ENCODE peak calls at places on chromosomes 5 and 9, in ten cellular contexts. K is HFF-Myc, R is HCT116, F is hippocampal formation, A is HFFc6, O is GM19239, L is left cardiac atrium, U is lower lobe of right lung, T is left colon, D is choroid plexus epithelial cell. E is an unnamed sample.

GRCh38 chr9:115198018-115198417 is 80.1 kb upstream of the TNC start:
- DNase-seq in K (no peak), R (no peak), F (no peak), A (peak; percentile 52), O (no peak), L (peak; percentile 38), U (peak; percentile 39), T (peak; percentile 15), D (peak; percentile 54), E (no peak)

GRCh38 chr5:31585519-31586270 is 53.2 kb upstream of the PDZD2 start:
- DNase-seq in K (no peak), R (no peak), F (no peak), A (no peak), O (no peak), L (no peak), U (no peak), T (no peak), D (peak; percentile 31), E (no peak)

GRCh38 chr9:77926314-77926959 is 105.2 kb downstream of the GNAQ start:
- DNase-seq in K (peak; percentile 22), R (peak; percentile 1), F (no peak), A (peak; percentile 73), O (no peak), L (no peak), U (no peak), T (no peak), D (peak; percentile 84), E (no peak)

GRCh38 chr5:135985946-135986345 is 31.2 kb upstream of the LECT2 start:
- DNase-seq in K (no peak), R (no peak), F (no peak), A (no peak), O (no peak), L (no peak), U (no peak), T (no peak), D (no peak), E (no peak)

GRCh38 chr5:123422433-123423277 is 548 bp downstream of the CEP120 start:
- DNase-seq in K (no peak), R (no peak), F (peak; percentile 44), A (peak; percentile 8), O (no peak), L (no peak), U (no peak), T (no peak), D (peak; percentile 51), E (no peak)

GRCh38 chr5:141994737-141995136 is 18.1 kb downstream of the GNPDA1 start:
- DNase-seq in K (no peak), R (no peak), F (no peak), A (no peak), O (no peak), L (no peak), U (no peak), T (no peak), D (no peak), E (no peak)

GRCh38 chr5:68710514-68710913 is 383.3 kb upstream of the SLC30A5 start:
- DNase-seq in K (no peak), R (no peak), F (no peak), A (no peak), O (no peak), L (no peak), U (no peak), T (no peak), D (no peak), E (no peak)

GRCh38 chr5:174951151-174951780 is 226.9 kb downstream of the MSX2 start:
- DNase-seq in K (peak; percentile 29), R (peak; percentile 71), F (peak; percentile 72), A (peak; percentile 77), O (peak; percentile 69), L (peak; percentile 52), U (no peak), T (peak; percentile 34), D (peak; percentile 88), E (peak; percentile 12)

GRCh38 chr9:79613145-79613544 is 41.4 kb downstream of the TLE4 start:
- DNase-seq in K (no peak), R (no peak), F (no peak), A (no peak), O (no peak), L (no peak), U (no peak), T (no peak), D (no peak), E (no peak)

GRCh38 chr5:53407373-53407772 is 73.1 kb upstream of the FST start:
- DNase-seq in K (no peak), R (no peak), F (no peak), A (peak; percentile 74), O (no peak), L (no peak), U (no peak), T (no peak), D (peak; percentile 86), E (no peak)

GRCh38 chr5:43288269-43288831 is 24.9 kb downstream of the HMGCS1 start:
- DNase-seq in K (no peak), R (no peak), F (no peak), A (no peak), O (no peak), L (no peak), U (no peak), T (no peak), D (no peak), E (no peak)

GRCh38 chr9:92729735-92730155 is 34.9 kb downstream of the BICD2 start:
- DNase-seq in K (no peak), R (no peak), F (no peak), A (no peak), O (no peak), L (no peak), U (no peak), T (no peak), D (no peak), E (no peak)

GRCh38 chr5:1663186-1663585 is 136.5 kb downstream of the MRPL36 start:
- DNase-seq in K (no peak), R (no peak), F (no peak), A (no peak), O (no peak), L (no peak), U (no peak), T (no peak), D (no peak), E (no peak)

GRCh38 chr5:149372932-149373331 is 6.2 kb downstream of the IL17B start:
- DNase-seq in K (no peak), R (no peak), F (no peak), A (no peak), O (no peak), L (no peak), U (no peak), T (no peak), D (no peak), E (no peak)

GRCh38 chr9:84997472-84997871 is 327.9 kb downstream of the NTRK2 start:
- DNase-seq in K (no peak), R (no peak), F (peak; percentile 12), A (no peak), O (no peak), L (no peak), U (no peak), T (no peak), D (no peak), E (no peak)

GRCh38 chr5:153969563-153969895 is 69.2 kb downstream of the FAM114A2 start:
- DNase-seq in K (no peak), R (no peak), F (no peak), A (no peak), O (no peak), L (no peak), U (no peak), T (no peak), D (no peak), E (no peak)

GRCh38 chr5:150779397-150780179 is 1.0 kb downstream of the SMIM3 start:
- DNase-seq in K (no peak), R (no peak), F (no peak), A (no peak), O (no peak), L (no peak), U (no peak), T (peak; percentile 15), D (peak; percentile 62), E (no peak)

GRCh38 chr5:126527892-126528291 is 67.1 kb downstream of the ALDH7A1 start:
- DNase-seq in K (no peak), R (no peak), F (no peak), A (peak; percentile 63), O (no peak), L (no peak), U (no peak), T (no peak), D (peak; percentile 82), E (no peak)

E was measured in anterior cingulate cortex.